ENCODE peak calls at places on chromosomes 4 and X, in five cellular contexts. J is stomach, V is heart left ventricle, U is GM23338, Q is A549. X is an unnamed sample.
A peak's percentile ranks its signal among the peaks of the same experiment; 100 is the strongest.

GRCh38 chrX:131399692-131400428 is 110.8 kb upstream of the IGSF1 start:
- DNase-seq in J (no peak), V (no peak), U (no peak), Q (no peak), X (no peak)

GRCh38 chrX:16892504-16893362 is 22.6 kb upstream of the RBBP7 start:
- DNase-seq in J (peak; percentile 72), V (peak; percentile 60), U (peak; percentile 92), Q (peak; percentile 89), X (peak; percentile 51)

GRCh38 chr4:171025323-171025722 is 787.9 kb upstream of the GALNTL6 start:
- DNase-seq in J (no peak), V (no peak), U (no peak), Q (no peak), X (no peak)

GRCh38 chrX:139202742-139203410 is 327.7 kb upstream of the F9 start:
- DNase-seq in J (no peak), V (no peak), U (peak; percentile 35), Q (no peak), X (no peak)

GRCh38 chr4:47914926-47915237 is 499 bp upstream of the NFXL1 start:
- DNase-seq in J (no peak), V (no peak), U (no peak), Q (no peak), X (no peak)

GRCh38 chrX:112051546-112051945 is 31.0 kb downstream of the TRPC5 start:
- DNase-seq in J (no peak), V (no peak), U (no peak), Q (no peak), X (no peak)

GRCh38 chr4:15100994-15101695 is 98.9 kb downstream of the CPEB2 start:
- DNase-seq in J (no peak), V (no peak), U (no peak), Q (no peak), X (no peak)

GRCh38 chr4:40445671-40446070 is 110.5 kb downstream of the CHRNA9 start:
- DNase-seq in J (no peak), V (no peak), U (no peak), Q (no peak), X (no peak)

GRCh38 chrX:83508006-83508405 is at the start of gene POU3F4:
- DNase-seq in J (no peak), V (no peak), U (peak; percentile 45), Q (no peak), X (peak; percentile 29)

GRCh38 chr4:168221298-168221697 is 97.3 kb downstream of the DDX60 start:
- DNase-seq in J (no peak), V (no peak), U (no peak), Q (no peak), X (no peak)

GRCh38 chrX:19855700-19856381 is 31.6 kb downstream of the SH3KBP1 start:
- DNase-seq in J (no peak), V (no peak), U (no peak), Q (no peak), X (no peak)

DNA sequence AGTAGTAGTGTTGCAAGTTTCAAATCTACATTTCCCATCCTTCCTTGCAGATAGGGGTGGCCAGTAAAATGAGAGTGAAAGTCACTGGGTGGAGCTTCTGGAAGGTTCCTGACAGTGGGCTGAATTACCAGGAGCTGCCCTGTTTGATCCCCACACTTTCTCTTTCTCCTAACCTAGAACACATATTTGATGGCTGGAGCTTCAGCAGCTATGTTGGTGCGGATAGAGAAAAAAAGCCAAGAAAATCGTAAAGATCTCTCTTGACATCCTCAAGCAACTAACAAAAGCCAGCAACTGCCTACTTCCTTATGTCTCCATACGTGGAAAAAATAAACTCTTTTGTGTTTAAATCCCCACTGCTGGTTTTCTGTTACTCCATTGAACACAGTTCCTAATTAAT is 32.2 kb downstream of the ZNF275 start:
- DNase-seq in J (no peak), V (no peak), U (no peak), Q (no peak), X (no peak)
- H3K27ac ChIP-seq in J (no peak overlapping the region), V (no peak overlapping the region), U (no peak overlapping the region), Q (no peak overlapping the region), X (no peak overlapping the region)

DNA sequence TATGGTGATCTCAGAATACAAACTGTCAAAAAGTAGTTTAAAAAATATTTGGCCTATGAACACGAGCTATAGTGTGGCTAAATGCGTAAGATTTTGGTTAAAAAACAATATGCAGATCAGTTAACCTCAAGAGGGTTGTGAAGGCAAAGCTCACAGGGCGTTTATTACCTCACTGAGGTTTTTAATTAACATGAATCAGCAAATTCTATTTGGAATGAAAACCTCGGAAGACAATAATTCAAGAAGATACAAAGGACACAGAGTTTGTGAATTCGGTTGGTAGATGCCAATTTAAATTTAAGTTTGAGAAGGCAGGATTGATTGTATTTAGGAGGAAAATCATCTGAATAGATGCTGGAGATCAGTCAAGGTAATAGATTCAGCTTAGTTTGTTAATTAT is 1434.6 kb downstream of the C4orf33 start:
- DNase-seq in J (no peak), V (no peak), U (no peak), Q (no peak), X (no peak)
- H3K27ac ChIP-seq in J (no peak overlapping the region), V (no peak overlapping the region), U (no peak overlapping the region), Q (no peak overlapping the region), X (no peak overlapping the region)

GRCh38 chrX:110743679-110744340 is 51.8 kb downstream of the CHRDL1 start:
- DNase-seq in J (no peak), V (no peak), U (no peak), Q (no peak), X (no peak)
- H3K27ac ChIP-seq in J (peak overlapping the region; percentile 17), V (no peak overlapping the region), U (no peak overlapping the region), Q (no peak overlapping the region), X (no peak overlapping the region)

DNA sequence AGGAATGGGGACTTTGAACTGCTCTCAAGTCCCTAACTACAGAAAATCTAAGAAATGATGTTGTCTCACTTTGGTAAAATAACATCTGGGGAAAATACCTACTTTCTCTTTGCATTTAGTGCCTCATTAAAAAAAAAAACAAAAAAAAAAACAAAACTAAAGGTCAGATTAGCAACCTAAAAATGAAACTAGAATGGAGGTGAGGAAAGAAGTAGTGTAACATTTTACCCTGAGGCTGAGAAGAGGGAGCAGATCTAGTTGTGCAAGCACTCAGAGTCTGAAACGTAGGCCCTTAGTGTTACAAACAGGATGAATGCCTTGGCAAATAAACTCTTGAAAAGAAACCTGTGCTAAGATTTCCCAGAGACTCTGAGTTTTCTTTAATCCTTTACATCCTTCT is 56.0 kb downstream of the VGLL1 start:
- DNase-seq in J (no peak), V (no peak), U (no peak), Q (no peak), X (no peak)
- H3K27ac ChIP-seq in J (no peak overlapping the region), V (no peak overlapping the region), U (no peak overlapping the region), Q (no peak overlapping the region), X (no peak overlapping the region)

DNA sequence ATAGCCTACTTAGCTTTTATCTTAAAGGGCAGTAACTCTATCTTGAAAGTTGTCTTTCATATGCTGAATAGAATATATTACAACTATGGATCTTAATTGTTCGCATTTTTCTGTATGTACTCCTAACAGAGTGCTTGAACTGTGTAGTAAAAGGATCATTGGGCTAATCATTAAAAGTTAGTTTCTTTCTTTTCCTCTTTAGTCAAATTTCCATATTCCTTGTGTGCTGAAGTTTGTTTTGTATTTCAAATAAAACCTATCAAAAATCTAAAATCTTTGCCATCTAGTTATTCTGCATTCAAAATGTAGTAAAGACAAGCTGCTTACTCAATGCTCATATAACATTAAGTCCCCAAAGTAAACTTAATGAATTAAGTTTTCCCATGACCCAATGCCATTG is 182.7 kb downstream of the HTR2C start:
- DNase-seq in J (no peak), V (no peak), U (no peak), Q (no peak), X (no peak)
- H3K27ac ChIP-seq in J (no peak overlapping the region), V (no peak overlapping the region), U (no peak overlapping the region), Q (no peak overlapping the region), X (no peak overlapping the region)

DNA sequence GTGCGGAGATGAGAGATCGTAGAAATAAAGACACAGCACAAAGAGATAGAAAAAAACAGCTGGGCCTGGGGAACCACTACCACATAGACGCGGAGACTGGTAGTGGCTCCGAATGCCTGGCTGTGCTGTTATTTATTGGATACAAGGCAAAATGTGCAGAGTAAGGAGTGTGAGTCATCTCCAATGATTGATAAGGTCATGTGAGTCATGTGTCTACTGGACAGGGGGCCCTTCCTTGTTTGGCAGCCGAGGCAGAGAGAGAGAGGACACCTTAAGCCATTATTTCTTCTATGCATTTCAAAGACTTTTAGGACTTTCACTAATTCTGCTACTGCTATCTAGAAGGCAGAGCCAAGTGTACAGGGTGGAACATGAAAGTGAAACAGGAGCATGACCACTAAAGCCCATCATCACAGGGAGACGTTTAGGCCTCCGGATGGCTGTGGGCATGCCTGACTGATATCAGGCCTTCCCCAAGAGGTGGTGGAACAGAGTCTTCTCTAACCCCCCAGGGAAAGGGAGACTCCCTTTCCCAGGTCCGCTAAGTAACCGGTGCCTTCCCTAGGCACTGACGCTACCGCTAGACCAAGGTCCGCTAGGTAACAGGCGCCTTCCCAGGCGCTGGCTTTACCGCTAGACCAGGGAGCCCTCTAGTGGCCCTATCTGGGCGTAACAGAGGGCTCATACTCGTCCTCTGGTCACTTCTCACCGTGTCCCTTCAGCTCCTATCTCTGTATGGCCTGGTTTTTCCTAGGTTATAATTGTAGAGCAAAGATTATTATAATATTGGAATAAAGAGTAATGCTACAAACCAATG is 921.5 kb upstream of the PCDH10 start:
- DNase-seq in J (no peak), V (no peak), U (peak; percentile 80), Q (peak; percentile 62), X (no peak)
- H3K27ac ChIP-seq in J (no peak overlapping the region), V (no peak overlapping the region), U (no peak overlapping the region), Q (no peak overlapping the region), X (no peak overlapping the region)

GRCh38 chr4:38385286-38386010 is 278.6 kb upstream of the KLF3 start:
- DNase-seq in J (no peak), V (no peak), U (no peak), Q (peak; percentile 41), X (no peak)
- H3K27ac ChIP-seq in J (peak overlapping the region; percentile 73), V (no peak overlapping the region), U (no peak overlapping the region), Q (peak overlapping the region; percentile 62), X (no peak overlapping the region)

GRCh38 chrX:15207384-15207783 is 62.5 kb downstream of the ASB9 start:
- DNase-seq in J (no peak), V (no peak), U (no peak), Q (no peak), X (no peak)
- H3K27ac ChIP-seq in J (no peak overlapping the region), V (no peak overlapping the region), U (no peak overlapping the region), Q (no peak overlapping the region), X (no peak overlapping the region)